ENCODE peak calls at places on chromosomes 11 and 22, in four cellular contexts. A is sigmoid colon, E is tibial nerve, N is tibial artery. B is an unnamed sample.

GRCh38 chr11:3341298-3341697 is 37.6 kb downstream of the ZNF195 start:
- DNase-seq in A (no peak), N (no peak), E (peak), B (no peak)

GRCh38 chr11:11588243-11588642 is 33.6 kb downstream of the GALNT18 start:
- DNase-seq in A (no peak), N (no peak), E (no peak), B (no peak)

GRCh38 chr22:37659066-37659896 is 758 bp downstream of the PDXP start:
- DNase-seq in E (no peak), N (no peak), A (no peak), B (no peak)

GRCh38 chr11:48880021-48880441 is 103.7 kb downstream of the TRIM51G start:
- DNase-seq in E (no peak), N (peak), A (peak), B (no peak)

GRCh38 chr11:101299210-101299609 is 169.6 kb upstream of the PGR start:
- DNase-seq in N (no peak), E (no peak), A (no peak), B (no peak)

GRCh38 chr11:88175004-88175706 is at the start of gene RAB38:
- DNase-seq in A (peak), N (peak), E (no peak), B (no peak)

GRCh38 chr11:110497204-110497987 is 67.6 kb downstream of the FDX1 start:
- DNase-seq in A (no peak), E (peak), N (no peak), B (no peak)

GRCh38 chr22:41836551-41836950 is 3.6 kb downstream of the SREBF2 start:
- DNase-seq in E (no peak), A (no peak), N (no peak), B (no peak)

GRCh38 chr11:110000045-110000502 is 93.1 kb upstream of the ZC3H12C start:
- DNase-seq in E (no peak), N (no peak), A (no peak), B (no peak)

GRCh38 chr22:37431811-37432707 is 4.8 kb upstream of the ELFN2 start:
- DNase-seq in N (no peak), E (no peak), A (no peak), B (no peak)

GRCh38 chr11:20754957-20755356 is 85.6 kb downstream of the NELL1 start:
- DNase-seq in A (no peak), E (no peak), N (no peak), B (no peak)
- TF ChIP-seq CTCF in A (no peak), E (no peak), N (no peak), B (peak)

DNA sequence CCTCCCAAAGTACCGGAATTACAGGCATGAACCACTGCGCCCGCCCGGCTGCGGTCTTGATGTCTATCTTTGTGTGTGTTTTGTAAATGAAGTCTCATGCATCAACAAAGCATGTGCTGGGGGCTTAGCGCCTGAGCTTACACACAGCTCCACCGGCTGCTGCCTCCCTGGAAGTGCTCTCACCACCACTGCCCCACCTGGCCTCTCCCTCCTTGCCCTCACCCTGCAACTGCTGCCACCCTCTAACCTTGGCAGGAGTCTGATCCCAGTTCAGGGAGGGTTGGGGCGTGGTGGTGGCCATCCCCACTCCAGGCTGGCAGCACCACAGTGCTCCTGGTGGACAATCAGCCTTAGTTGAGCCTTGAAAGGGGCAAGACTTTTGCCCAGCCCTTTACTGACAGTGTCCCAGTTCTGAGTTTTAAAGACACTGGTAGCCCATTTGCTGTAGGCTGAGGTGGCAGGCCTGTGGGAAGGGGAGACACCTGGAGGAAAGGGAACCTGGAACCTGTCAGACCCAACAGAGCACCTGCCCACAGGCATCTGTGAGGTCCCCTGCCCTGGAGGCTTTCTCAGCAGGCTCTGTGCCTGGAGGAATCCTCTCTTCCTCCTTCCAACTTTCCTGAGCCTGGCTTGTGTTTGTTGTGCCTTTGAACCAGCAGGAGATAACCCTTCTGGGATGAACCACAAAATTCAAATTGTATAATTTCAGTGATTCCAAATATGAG is 42.4 kb upstream of the WEE1 start:
- DNase-seq in E (no peak), N (no peak), A (no peak), B (no peak)
- TF ChIP-seq CTCF in E (no peak), N (no peak), A (no peak), B (no peak)

GRCh38 chr11:122150484-122151124 is 34.6 kb upstream of the BLID start:
- DNase-seq in A (no peak), N (no peak), E (no peak), B (no peak)
- TF ChIP-seq CTCF in A (no peak), N (no peak), E (no peak), B (no peak)

GRCh38 chr11:61749607-61750217 is 2.7 kb upstream of the MYRF start:
- DNase-seq in A (no peak), E (no peak), N (no peak), B (no peak)

GRCh38 chr11:61746654-61747388 is 5.6 kb upstream of the MYRF start:
- DNase-seq in A (no peak), N (no peak), E (no peak), B (no peak)

GRCh38 chr11:61744609-61745156 is 7.8 kb upstream of the MYRF start:
- DNase-seq in E (no peak), A (no peak), N (no peak), B (no peak)

GRCh38 chr11:61745796-61746653 is 6.4 kb upstream of the MYRF start:
- DNase-seq in E (no peak), N (no peak), A (no peak), B (no peak)

GRCh38 chr11:61747389-61748285 is 4.8 kb upstream of the MYRF start:
- DNase-seq in A (peak), N (peak), E (peak), B (no peak)
- TF ChIP-seq CTCF in A (peak), N (peak), E (peak), B (peak)

DNA sequence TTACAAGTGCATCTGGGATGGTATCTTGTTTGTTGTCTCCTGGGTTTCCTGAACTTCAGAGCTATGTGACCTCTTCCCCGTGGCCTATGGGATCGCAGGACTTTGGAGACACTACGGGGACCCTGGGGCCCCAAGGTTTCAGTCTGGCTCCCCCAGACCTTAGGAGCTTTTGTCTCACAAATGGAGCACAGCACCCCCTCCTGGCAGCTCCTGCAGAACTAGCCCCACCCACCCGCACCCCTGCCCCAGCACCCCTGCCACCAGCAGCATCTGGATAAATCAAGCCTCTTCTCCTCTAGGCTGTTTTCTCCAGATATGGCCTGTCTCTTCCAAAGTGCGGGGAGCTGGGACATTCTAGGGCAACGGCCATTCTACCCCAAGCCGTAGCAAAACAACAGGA is 10.4 kb downstream of the RCOR2 start:
- DNase-seq in N (no peak), A (no peak), E (no peak), B (no peak)
- TF ChIP-seq CTCF in N (no peak), A (no peak), E (peak), B (no peak)

GRCh38 chr11:126139541-126140091 is 71.8 kb downstream of the RPUSD4 start:
- DNase-seq in E (no peak), N (no peak), A (peak), B (no peak)

GRCh38 chr11:126140106-126140931 is 71.1 kb downstream of the RPUSD4 start:
- DNase-seq in A (peak), N (no peak), E (no peak), B (no peak)

GRCh38 chr11:126137146-126137545 is 74.3 kb downstream of the RPUSD4 start:
- DNase-seq in A (peak), E (no peak), N (no peak), B (no peak)

GRCh38 chr11:126140932-126141291 is 70.5 kb downstream of the RPUSD4 start:
- DNase-seq in E (peak), N (no peak), A (peak), B (no peak)

GRCh38 chr11:126138636-126139540 is 72.6 kb downstream of the RPUSD4 start:
- DNase-seq in E (no peak), A (peak), N (no peak), B (no peak)
- TF ChIP-seq CTCF in E (no peak), A (no peak), N (no peak), B (no peak)